ENCODE peak calls at places on chromosomes 4 and X, in four cellular contexts. Q is cardiac muscle cell, Y is transverse colon, R is endodermal cell. H is an unnamed sample.

GRCh38 chr4:145887241-145887964 is 51.2 kb downstream of the ZNF827 start:
- DNase-seq in Y (no peak), Q (peak; percentile 74), R (peak; percentile 64), H (peak; percentile 44)

GRCh38 chrX:22246620-22247019 is 26.1 kb upstream of the CBLL2 start:
- DNase-seq in Q (no peak), R (no peak), Y (no peak), H (no peak)

GRCh38 chrX:22577181-22577580 is 304.5 kb downstream of the CBLL2 start:
- DNase-seq in Q (no peak), R (no peak), Y (no peak), H (no peak)

GRCh38 chr4:95255396-95256107 is 293.2 kb downstream of the UNC5C start:
- DNase-seq in Y (no peak), Q (peak; percentile 84), R (no peak), H (no peak)

GRCh38 chrX:50075630-50076349 is 125.0 kb downstream of the AKAP4 start:
- DNase-seq in R (no peak), Q (no peak), Y (no peak), H (no peak)

GRCh38 chr4:125316781-125317525 is 2.2 kb downstream of the FAT4 start:
- DNase-seq in Y (peak; percentile 14), R (peak; percentile 81), Q (peak; percentile 37), H (peak; percentile 37)

GRCh38 chr4:152515678-152516077 is 20.2 kb downstream of the FBXW7 start:
- DNase-seq in Y (no peak), Q (peak; percentile 59), R (no peak), H (peak; percentile 57)

GRCh38 chr4:38867478-38868054 is at the start of gene FAM114A1:
- DNase-seq in Y (peak; percentile 89), R (peak; percentile 88), Q (peak; percentile 91), H (peak; percentile 63)

GRCh38 chr4:138892483-138893386 is 122.8 kb upstream of the NOCT start:
- DNase-seq in Y (no peak), Q (no peak), R (no peak), H (no peak)

GRCh38 chrX:154750301-154751120 is at the start of gene GAB3:
- DNase-seq in Q (peak; percentile 35), Y (peak; percentile 46), R (peak; percentile 71), H (peak; percentile 22)

DNA sequence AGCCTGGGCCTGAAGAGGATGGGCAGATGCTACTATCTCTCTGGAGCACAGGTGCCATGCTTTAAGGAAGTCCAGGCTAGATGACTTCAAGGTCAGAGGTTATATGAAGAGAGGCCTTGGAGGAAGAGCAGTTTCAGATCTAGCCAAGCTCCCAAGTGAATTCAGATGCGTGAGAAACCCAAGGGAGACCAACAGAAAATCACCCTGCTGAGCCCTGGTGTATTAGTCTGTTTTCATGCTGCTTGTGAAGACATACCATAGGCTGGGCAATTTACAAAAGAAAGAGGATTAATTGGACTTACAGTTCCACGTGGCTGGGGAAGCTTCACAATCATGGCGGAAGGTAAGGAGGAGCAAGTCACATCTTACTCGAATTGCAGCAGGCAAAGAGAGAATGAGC is 47.8 kb upstream of the LGI2 start:
- DNase-seq in Y (no peak), Q (no peak), R (no peak), H (no peak)
- H3K4me1 ChIP-seq in Y (peaks cover 6% of the 10 kb centered on the region), Q (peaks cover 38% of the 10 kb centered on the region), R (peaks cover 22% of the 10 kb centered on the region), H (no peaks in the 10 kb centered on the region)

DNA sequence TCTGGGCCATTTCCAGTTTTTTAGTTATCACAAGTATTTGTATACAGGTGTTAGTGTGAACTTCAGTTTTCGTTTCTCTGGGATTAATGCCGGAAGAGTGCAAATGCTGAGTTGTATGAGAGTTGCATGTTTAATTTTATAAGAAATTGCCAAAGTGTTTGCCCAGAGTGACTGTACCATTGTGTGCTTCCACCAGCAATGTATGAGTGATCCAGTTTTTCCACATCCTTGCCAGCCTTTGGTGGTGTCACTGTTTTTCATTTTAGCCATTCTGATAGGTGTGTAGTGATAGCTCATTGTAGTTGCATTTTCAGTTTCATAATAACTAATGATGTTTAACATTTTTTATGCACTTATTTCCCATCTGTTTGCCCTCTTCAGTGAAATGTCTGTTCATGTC is 18.4 kb downstream of the PLS3 start:
- DNase-seq in R (no peak), Q (no peak), Y (no peak), H (no peak)
- H3K4me1 ChIP-seq in R (no peaks in the 10 kb centered on the region), Q (peaks cover 28% of the 10 kb centered on the region), Y (no peaks in the 10 kb centered on the region), H (peaks cover 32% of the 10 kb centered on the region)

GRCh38 chr4:173171098-173171497 is 2.5 kb downstream of the GALNT7 start:
- DNase-seq in Q (peak; percentile 46), R (no peak), Y (no peak), H (peak; percentile 70)
- H3K4me1 ChIP-seq in Q (peaks cover 16% of the 10 kb centered on the region), R (peaks cover 5% of the 10 kb centered on the region), Y (peaks cover 30% of the 10 kb centered on the region), H (peaks cover 48% of the 10 kb centered on the region)

GRCh38 chr4:184448828-184449227 is 25.5 kb downstream of the IRF2 start:
- DNase-seq in R (no peak), Y (peak; percentile 44), Q (peak; percentile 83), H (peak; percentile 70)
- H3K4me1 ChIP-seq in R (peaks cover 11% of the 10 kb centered on the region), Y (peaks cover 86% of the 10 kb centered on the region), Q (peaks cover 7% of the 10 kb centered on the region), H (peaks cover 70% of the 10 kb centered on the region)

GRCh38 chr4:7648813-7649395 is 214.2 kb upstream of the PSAPL1 start:
- DNase-seq in Y (no peak), Q (no peak), R (no peak), H (no peak)
- H3K4me1 ChIP-seq in Y (no peaks in the 10 kb centered on the region), Q (no peaks in the 10 kb centered on the region), R (no peaks in the 10 kb centered on the region), H (no peaks in the 10 kb centered on the region)

H was measured in A673.